ENCODE peak calls at places on chromosomes 13 and 19, in four cellular contexts. One of them, this sample, is unnamed.

GRCh38 chr13:66635526-66635925 is 594.6 kb downstream of the PCDH9 start:
- DNase-seq in IMR-90: peak; percentile 93
- DNase-seq in GM12878: no peak
- DNase-seq in K562: no peak
- DNase-seq in this sample: peak; percentile 89

GRCh38 chr19:33175886-33176669 is 18.1 kb upstream of the LRP3 start:
- DNase-seq in IMR-90: peak; percentile 30
- DNase-seq in GM12878: no peak
- DNase-seq in K562: no peak
- DNase-seq in this sample: no peak

GRCh38 chr13:94050686-94051085 is 428.8 kb downstream of the DCT start:
- DNase-seq in IMR-90: no peak
- DNase-seq in GM12878: no peak
- DNase-seq in K562: no peak
- DNase-seq in this sample: no peak

GRCh38 chr13:98143601-98144500 is 957 bp downstream of the FARP1 start:
- DNase-seq in IMR-90: peak; percentile 44
- DNase-seq in GM12878: no peak
- DNase-seq in K562: no peak
- DNase-seq in this sample: peak; percentile 35

GRCh38 chr19:18967358-18968146 is 26.5 kb upstream of the HOMER3 start:
- DNase-seq in IMR-90: peak; percentile 32
- DNase-seq in GM12878: no peak
- DNase-seq in K562: no peak
- DNase-seq in this sample: peak; percentile 71

GRCh38 chr13:98557934-98558630 is 18.8 kb downstream of the STK24 start:
- DNase-seq in IMR-90: peak; percentile 75
- DNase-seq in GM12878: no peak
- DNase-seq in K562: no peak
- DNase-seq in this sample: no peak

GRCh38 chr19:37933965-37934364 is 27.0 kb downstream of the SIPA1L3 start:
- DNase-seq in IMR-90: peak; percentile 20
- DNase-seq in GM12878: no peak
- DNase-seq in K562: no peak
- DNase-seq in this sample: no peak

GRCh38 chr13:94464771-94465170 is 14.7 kb downstream of the DCT start:
- DNase-seq in IMR-90: no peak
- DNase-seq in GM12878: no peak
- DNase-seq in K562: no peak
- DNase-seq in this sample: no peak

GRCh38 chr13:60754211-60754610 is 357.2 kb downstream of the TDRD3 start:
- DNase-seq in IMR-90: no peak
- DNase-seq in GM12878: no peak
- DNase-seq in K562: no peak
- DNase-seq in this sample: no peak

GRCh38 chr19:18373892-18374629 is 11.9 kb upstream of the GDF15 start:
- DNase-seq in IMR-90: peak; percentile 99
- DNase-seq in GM12878: peak; percentile 91
- DNase-seq in K562: peak; percentile 96
- DNase-seq in this sample: peak; percentile 97

DNA sequence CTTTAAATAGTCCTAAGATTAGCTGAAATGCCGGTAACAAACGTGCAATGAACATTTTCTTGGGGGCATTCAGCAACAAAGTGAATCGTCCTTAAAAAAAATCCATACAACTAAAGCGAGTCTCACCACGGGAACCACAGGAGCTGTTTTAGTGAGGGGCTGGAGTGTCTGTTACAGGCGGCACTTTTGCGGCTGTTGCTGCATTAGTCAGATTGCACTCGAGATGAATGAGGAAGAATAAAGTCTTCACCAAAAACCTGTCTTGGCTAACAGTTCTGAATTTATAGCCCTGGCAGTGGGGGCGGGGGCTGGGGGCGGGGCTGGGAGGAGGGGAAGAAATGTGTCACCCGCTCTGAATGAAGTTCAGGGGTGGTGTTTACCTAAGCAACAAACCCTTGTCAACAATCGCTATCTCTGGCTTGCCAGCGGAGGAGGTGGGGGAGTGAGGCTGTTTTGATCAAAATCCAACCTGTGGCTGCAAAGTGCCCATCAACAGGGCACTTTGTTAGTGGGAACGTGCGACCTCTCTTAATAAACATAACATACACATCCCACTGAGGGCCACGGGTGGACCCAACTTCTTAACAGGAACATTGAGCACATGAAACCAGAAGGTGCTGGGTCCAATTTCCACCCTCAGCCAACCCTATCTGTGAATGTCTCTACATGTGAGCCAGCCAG is 44.5 kb downstream of the RFX2 start:
- DNase-seq in IMR-90: peak; percentile 30
- DNase-seq in GM12878: no peak
- DNase-seq in K562: peak; percentile 87
- DNase-seq in this sample: peak; percentile 96
- TF ChIP-seq FOS in IMR-90: no peak
- TF ChIP-seq FOS in GM12878: no peak
- TF ChIP-seq FOS in K562: no peak
- TF ChIP-seq FOS in this sample: no peak

DNA sequence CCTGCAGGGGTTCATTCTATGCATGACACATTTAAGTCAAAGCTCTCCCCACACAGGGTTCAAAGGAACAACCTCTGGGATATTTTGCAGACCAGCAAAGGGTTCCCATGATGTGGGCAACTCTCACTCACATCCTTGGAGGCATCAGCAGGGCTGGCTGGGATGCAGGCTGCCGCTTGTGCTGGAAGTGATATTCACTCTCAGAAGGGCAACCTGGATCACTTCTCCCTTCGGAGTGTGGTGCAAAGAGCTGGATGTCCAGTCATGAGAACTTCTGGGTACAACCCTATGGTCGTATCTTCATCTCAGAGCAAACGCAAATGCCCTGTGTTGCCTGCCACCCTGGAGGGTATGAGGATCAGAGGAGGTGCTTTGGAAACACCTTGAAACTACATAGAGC is 98.6 kb downstream of the ZDHHC20 start:
- DNase-seq in IMR-90: no peak
- DNase-seq in GM12878: no peak
- DNase-seq in K562: no peak
- DNase-seq in this sample: no peak
- H3K27ac ChIP-seq in IMR-90: no peak overlapping the region
- H3K27ac ChIP-seq in GM12878: no peak overlapping the region
- H3K27ac ChIP-seq in K562: no peak overlapping the region
- H3K27ac ChIP-seq in this sample: no peak overlapping the region

GRCh38 chr19:45599286-45599685 is 2.7 kb downstream of the GPR4 start:
- DNase-seq in IMR-90: no peak
- DNase-seq in GM12878: no peak
- DNase-seq in K562: no peak
- DNase-seq in this sample: no peak

GRCh38 chr19:45595814-45596213 is 6.2 kb downstream of the GPR4 start:
- DNase-seq in IMR-90: peak; percentile 43
- DNase-seq in GM12878: no peak
- DNase-seq in K562: no peak
- DNase-seq in this sample: no peak

GRCh38 chr19:45600340-45600885 is 1.6 kb downstream of the GPR4 start:
- DNase-seq in IMR-90: no peak
- DNase-seq in GM12878: no peak
- DNase-seq in K562: no peak
- DNase-seq in this sample: no peak

GRCh38 chr19:45598267-45599011 is 3.6 kb downstream of the GPR4 start:
- DNase-seq in IMR-90: no peak
- DNase-seq in GM12878: no peak
- DNase-seq in K562: no peak
- DNase-seq in this sample: peak; percentile 63

DNA sequence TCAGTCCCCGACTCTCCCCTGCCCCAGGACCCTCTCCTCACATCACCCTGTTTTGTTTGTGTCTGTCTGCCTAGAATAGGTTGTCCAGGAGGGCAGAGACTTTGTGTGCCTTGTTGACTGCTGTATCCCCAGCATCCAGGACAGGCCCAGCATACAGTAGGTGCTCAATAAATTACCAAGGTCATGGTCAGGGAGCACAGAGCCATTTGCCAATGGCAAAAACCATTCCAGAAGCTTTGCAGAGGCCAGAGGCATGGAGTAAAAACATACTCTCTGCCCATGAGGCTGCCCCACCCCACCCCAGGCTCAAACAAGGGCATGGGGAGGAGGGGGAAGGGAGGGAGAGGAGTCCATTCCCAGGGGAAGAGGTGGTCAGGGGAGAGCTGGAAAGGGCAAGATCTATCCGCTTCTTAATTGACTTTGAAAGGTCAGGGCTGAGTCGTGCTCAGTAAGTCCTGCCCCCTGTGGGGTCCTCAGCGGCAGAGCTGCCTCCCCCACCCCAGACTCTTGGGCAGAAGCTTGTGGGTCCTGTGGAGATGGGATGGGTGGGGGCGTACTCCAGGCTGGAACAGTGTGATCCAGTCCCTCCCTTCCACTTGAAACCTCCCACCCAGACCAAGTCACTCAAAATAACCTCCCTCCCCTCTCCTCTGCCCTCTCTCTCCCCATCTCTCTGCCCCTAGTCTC is 4.4 kb downstream of the GPR4 start:
- DNase-seq in IMR-90: no peak
- DNase-seq in GM12878: no peak
- DNase-seq in K562: no peak
- DNase-seq in this sample: no peak
- TF ChIP-seq FOS in IMR-90: no peak
- TF ChIP-seq FOS in GM12878: no peak
- TF ChIP-seq FOS in K562: no peak
- TF ChIP-seq FOS in this sample: no peak

GRCh38 chr19:50433201-50434180 is 799 bp downstream of the MYBPC2 start:
- DNase-seq in IMR-90: no peak
- DNase-seq in GM12878: no peak
- DNase-seq in K562: no peak
- DNase-seq in this sample: no peak

GRCh38 chr19:50431343-50432220 is 1.1 kb upstream of the MYBPC2 start:
- DNase-seq in IMR-90: peak; percentile 57
- DNase-seq in GM12878: peak; percentile 61
- DNase-seq in K562: peak; percentile 95
- DNase-seq in this sample: peak; percentile 86

GRCh38 chr19:50430888-50431342 is 1.8 kb upstream of the MYBPC2 start:
- DNase-seq in IMR-90: no peak
- DNase-seq in GM12878: no peak
- DNase-seq in K562: no peak
- DNase-seq in this sample: no peak

GRCh38 chr19:50432658-50433057 is at the start of gene MYBPC2:
- DNase-seq in IMR-90: no peak
- DNase-seq in GM12878: no peak
- DNase-seq in K562: peak; percentile 46
- DNase-seq in this sample: no peak

DNA sequence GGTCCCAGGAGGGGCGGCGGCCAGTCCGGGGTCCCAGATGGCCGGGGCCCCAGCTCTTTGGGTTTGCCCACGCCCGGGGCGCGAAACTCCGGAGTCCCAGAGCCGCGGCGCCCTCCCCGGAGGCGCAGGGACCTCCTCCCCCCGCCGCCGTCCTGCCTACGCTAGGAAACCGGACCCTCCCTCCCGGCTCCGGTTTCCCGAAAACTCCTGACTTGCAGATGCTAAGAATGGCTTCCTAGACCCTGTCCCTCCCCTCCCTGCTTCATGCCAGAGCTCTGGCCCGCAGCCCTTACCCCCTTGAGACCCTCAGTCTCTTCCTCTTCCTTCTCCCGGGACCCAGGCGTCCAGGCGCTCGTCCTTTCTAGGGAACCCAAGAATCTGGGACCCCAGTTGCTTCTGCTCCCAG is 468 bp upstream of the MYBPC2 start:
- DNase-seq in IMR-90: no peak
- DNase-seq in GM12878: no peak
- DNase-seq in K562: no peak
- DNase-seq in this sample: no peak
- H3K27ac ChIP-seq in IMR-90: no peak overlapping the region
- H3K27ac ChIP-seq in GM12878: peak overlapping the region; percentile 82
- H3K27ac ChIP-seq in K562: peak overlapping the region; percentile 32
- H3K27ac ChIP-seq in this sample: peak overlapping the region; percentile 17

GRCh38 chr19:53883231-53883661 is 1.2 kb downstream of the PRKCG start:
- DNase-seq in IMR-90: no peak
- DNase-seq in GM12878: no peak
- DNase-seq in K562: peak; percentile 38
- DNase-seq in this sample: no peak
- TF ChIP-seq FOS in IMR-90: no peak
- TF ChIP-seq FOS in GM12878: no peak
- TF ChIP-seq FOS in K562: no peak
- TF ChIP-seq FOS in this sample: no peak

GRCh38 chr19:15264061-15264932 is 32.0 kb upstream of the EPHX3 start:
- DNase-seq in IMR-90: peak; percentile 65
- DNase-seq in GM12878: no peak
- DNase-seq in K562: peak; percentile 65
- DNase-seq in this sample: peak; percentile 51
- H3K27ac ChIP-seq in IMR-90: peak overlapping the region; percentile 7
- H3K27ac ChIP-seq in GM12878: no peak overlapping the region
- H3K27ac ChIP-seq in K562: no peak overlapping the region
- H3K27ac ChIP-seq in this sample: no peak overlapping the region

GRCh38 chr19:39670998-39671397 is 15.3 kb downstream of the LGALS16 start:
- DNase-seq in IMR-90: no peak
- DNase-seq in GM12878: no peak
- DNase-seq in K562: no peak
- DNase-seq in this sample: no peak
- TF ChIP-seq FOS in IMR-90: no peak
- TF ChIP-seq FOS in GM12878: no peak
- TF ChIP-seq FOS in K562: no peak
- TF ChIP-seq FOS in this sample: no peak

GRCh38 chr13:40061466-40062450 is 406.3 kb downstream of the COG6 start:
- DNase-seq in IMR-90: no peak
- DNase-seq in GM12878: no peak
- DNase-seq in K562: no peak
- DNase-seq in this sample: no peak

GRCh38 chr13:40060318-40061007 is 405.0 kb downstream of the COG6 start:
- DNase-seq in IMR-90: no peak
- DNase-seq in GM12878: peak; percentile 97
- DNase-seq in K562: no peak
- DNase-seq in this sample: no peak

GRCh38 chr13:40058757-40059236 is 403.3 kb downstream of the COG6 start:
- DNase-seq in IMR-90: no peak
- DNase-seq in GM12878: peak; percentile 61
- DNase-seq in K562: no peak
- DNase-seq in this sample: no peak

GRCh38 chr13:40057228-40057627 is 401.8 kb downstream of the COG6 start:
- DNase-seq in IMR-90: no peak
- DNase-seq in GM12878: no peak
- DNase-seq in K562: no peak
- DNase-seq in this sample: no peak

GRCh38 chr13:40059540-40060232 is 404.2 kb downstream of the COG6 start:
- DNase-seq in IMR-90: no peak
- DNase-seq in GM12878: peak; percentile 94
- DNase-seq in K562: no peak
- DNase-seq in this sample: no peak
- H3K27ac ChIP-seq in IMR-90: no peak overlapping the region
- H3K27ac ChIP-seq in GM12878: peak overlapping the region; percentile 80
- H3K27ac ChIP-seq in K562: no peak overlapping the region
- H3K27ac ChIP-seq in this sample: no peak overlapping the region

This sample was measured in endothelial cell of umbilical vein.